ENCODE peak calls at places on chromosomes 6 and 20, in six cellular contexts. One of them, this sample, is unnamed.
A peak's percentile ranks its signal among the peaks of the same experiment; 100 is the strongest.

GRCh38 chr6:123895346-123895745 is 91.7 kb downstream of the NKAIN2 start:
- DNase-seq in K562: no peak
- DNase-seq in H1: no peak
- DNase-seq in HCT116: no peak
- DNase-seq in HepG2: no peak
- DNase-seq in GM12878: no peak
- DNase-seq in this sample: peak; percentile 1

GRCh38 chr6:90080876-90081464 is 186.7 kb downstream of the GJA10 start:
- DNase-seq in H1: no peak
- DNase-seq in HCT116: no peak
- DNase-seq in HepG2: no peak
- DNase-seq in K562: no peak
- DNase-seq in GM12878: peak; percentile 15
- DNase-seq in this sample: no peak

GRCh38 chr6:44650947-44651346 is 263.4 kb downstream of the CDC5L start:
- DNase-seq in HCT116: no peak
- DNase-seq in HepG2: no peak
- DNase-seq in H1: no peak
- DNase-seq in GM12878: no peak
- DNase-seq in K562: no peak
- DNase-seq in this sample: no peak

GRCh38 chr6:34957184-34957904 is 68.3 kb downstream of the ANKS1A start:
- DNase-seq in GM12878: no peak
- DNase-seq in HepG2: no peak
- DNase-seq in H1: no peak
- DNase-seq in K562: no peak
- DNase-seq in HCT116: no peak
- DNase-seq in this sample: no peak

GRCh38 chr6:155272353-155273222 is 8.8 kb downstream of the CLDN20 start:
- DNase-seq in K562: no peak
- DNase-seq in GM12878: no peak
- DNase-seq in HCT116: no peak
- DNase-seq in HepG2: no peak
- DNase-seq in H1: no peak
- DNase-seq in this sample: no peak

GRCh38 chr20:53839423-53840176 is 230.8 kb downstream of the BCAS1 start:
- DNase-seq in HCT116: no peak
- DNase-seq in K562: no peak
- DNase-seq in GM12878: peak; percentile 96
- DNase-seq in H1: no peak
- DNase-seq in HepG2: no peak
- DNase-seq in this sample: no peak

GRCh38 chr6:15461127-15461944 is 201.5 kb downstream of the DTNBP1 start:
- DNase-seq in HepG2: no peak
- DNase-seq in GM12878: no peak
- DNase-seq in HCT116: no peak
- DNase-seq in H1: no peak
- DNase-seq in K562: no peak
- DNase-seq in this sample: no peak

GRCh38 chr6:10531942-10532341 is 10.8 kb downstream of the GCNT2 start:
- DNase-seq in H1: no peak
- DNase-seq in HCT116: no peak
- DNase-seq in HepG2: no peak
- DNase-seq in K562: no peak
- DNase-seq in GM12878: no peak
- DNase-seq in this sample: no peak

GRCh38 chr6:147479857-147480256 is 28.6 kb upstream of the SAMD5 start:
- DNase-seq in H1: no peak
- DNase-seq in HepG2: no peak
- DNase-seq in GM12878: no peak
- DNase-seq in HCT116: no peak
- DNase-seq in K562: no peak
- DNase-seq in this sample: no peak

GRCh38 chr6:33430991-33431879 is 11.4 kb downstream of the SYNGAP1 start:
- DNase-seq in HepG2: peak; percentile 46
- DNase-seq in GM12878: no peak
- DNase-seq in K562: peak; percentile 92
- DNase-seq in H1: peak; percentile 93
- DNase-seq in HCT116: no peak
- DNase-seq in this sample: peak; percentile 97

GRCh38 chr20:21514553-21515251 is 838 bp upstream of the NKX2-2 start:
- DNase-seq in HCT116: no peak
- DNase-seq in GM12878: no peak
- DNase-seq in H1: peak; percentile 86
- DNase-seq in HepG2: no peak
- DNase-seq in K562: no peak
- DNase-seq in this sample: peak; percentile 75

GRCh38 chr6:113855500-113856010 is 1.6 kb upstream of the MARCKS start:
- DNase-seq in HepG2: no peak
- DNase-seq in HCT116: no peak
- DNase-seq in K562: no peak
- DNase-seq in H1: peak; percentile 62
- DNase-seq in GM12878: no peak
- DNase-seq in this sample: no peak

GRCh38 chr6:23412770-23413169 is 713.2 kb upstream of the NRSN1 start:
- DNase-seq in HepG2: no peak
- DNase-seq in H1: no peak
- DNase-seq in K562: no peak
- DNase-seq in HCT116: no peak
- DNase-seq in GM12878: no peak
- DNase-seq in this sample: no peak

GRCh38 chr6:52640170-52640569 is 30.7 kb upstream of the TMEM14A start:
- DNase-seq in HepG2: peak; percentile 73
- DNase-seq in H1: no peak
- DNase-seq in HCT116: no peak
- DNase-seq in GM12878: no peak
- DNase-seq in K562: no peak
- DNase-seq in this sample: no peak

GRCh38 chr20:7859371-7859802 is 80.9 kb downstream of the HAO1 start:
- DNase-seq in K562: no peak
- DNase-seq in H1: no peak
- DNase-seq in HCT116: no peak
- DNase-seq in HepG2: peak; percentile 47
- DNase-seq in GM12878: peak; percentile 8
- DNase-seq in this sample: peak; percentile 11

GRCh38 chr20:44491635-44492395 is 16.1 kb downstream of the TTPAL start:
- DNase-seq in HCT116: no peak
- DNase-seq in K562: no peak
- DNase-seq in HepG2: no peak
- DNase-seq in GM12878: no peak
- DNase-seq in H1: no peak
- DNase-seq in this sample: no peak

GRCh38 chr6:161748535-161749386 is 474.9 kb upstream of the AGPAT4 start:
- DNase-seq in GM12878: no peak
- DNase-seq in H1: peak; percentile 94
- DNase-seq in HCT116: peak; percentile 33
- DNase-seq in K562: peak; percentile 61
- DNase-seq in HepG2: peak; percentile 28
- DNase-seq in this sample: peak; percentile 66

GRCh38 chr6:2651536-2651935 is 99.2 kb downstream of the MYLK4 start:
- DNase-seq in GM12878: no peak
- DNase-seq in H1: no peak
- DNase-seq in K562: no peak
- DNase-seq in HepG2: no peak
- DNase-seq in HCT116: no peak
- DNase-seq in this sample: no peak

GRCh38 chr6:1552296-1552761 is 57.4 kb upstream of the FOXC1 start:
- DNase-seq in HCT116: peak; percentile 33
- DNase-seq in H1: no peak
- DNase-seq in HepG2: peak; percentile 25
- DNase-seq in K562: peak; percentile 27
- DNase-seq in GM12878: no peak
- DNase-seq in this sample: no peak

GRCh38 chr20:63134201-63134612 is 81.7 kb downstream of the YTHDF1 start:
- DNase-seq in H1: no peak
- DNase-seq in GM12878: no peak
- DNase-seq in HCT116: no peak
- DNase-seq in HepG2: no peak
- DNase-seq in K562: peak; percentile 52
- DNase-seq in this sample: no peak

GRCh38 chr6:166736606-166737005 is 109.6 kb upstream of the RPS6KA2 start:
- DNase-seq in HepG2: no peak
- DNase-seq in K562: no peak
- DNase-seq in HCT116: peak; percentile 64
- DNase-seq in H1: peak; percentile 27
- DNase-seq in GM12878: no peak
- DNase-seq in this sample: no peak

GRCh38 chr6:154920502-154921200 is 74.5 kb upstream of the TIAM2 start:
- DNase-seq in HepG2: no peak
- DNase-seq in H1: no peak
- DNase-seq in GM12878: no peak
- DNase-seq in K562: no peak
- DNase-seq in HCT116: no peak
- DNase-seq in this sample: no peak

GRCh38 chr20:32539063-32539816 is 45.9 kb downstream of the NOL4L start:
- DNase-seq in K562: no peak
- DNase-seq in HepG2: no peak
- DNase-seq in GM12878: no peak
- DNase-seq in H1: no peak
- DNase-seq in HCT116: no peak
- DNase-seq in this sample: no peak

GRCh38 chr6:37284781-37285180 is 26.8 kb upstream of the TMEM217 start:
- DNase-seq in HCT116: no peak
- DNase-seq in K562: no peak
- DNase-seq in GM12878: no peak
- DNase-seq in H1: no peak
- DNase-seq in HepG2: no peak
- DNase-seq in this sample: no peak

GRCh38 chr20:60101894-60102281 is 143.7 kb downstream of the CDH26 start:
- DNase-seq in HCT116: no peak
- DNase-seq in K562: no peak
- DNase-seq in H1: no peak
- DNase-seq in HepG2: no peak
- DNase-seq in GM12878: no peak
- DNase-seq in this sample: no peak

GRCh38 chr6:1636971-1637871 is 27.5 kb downstream of the FOXC1 start:
- DNase-seq in H1: no peak
- DNase-seq in HCT116: no peak
- DNase-seq in GM12878: no peak
- DNase-seq in K562: no peak
- DNase-seq in HepG2: no peak
- DNase-seq in this sample: no peak

GRCh38 chr6:162459985-162460384 is 267.6 kb downstream of the PRKN start:
- DNase-seq in HCT116: no peak
- DNase-seq in HepG2: no peak
- DNase-seq in K562: no peak
- DNase-seq in GM12878: no peak
- DNase-seq in H1: no peak
- DNase-seq in this sample: no peak

GRCh38 chr6:3290501-3291211 is 31.9 kb downstream of the PSMG4 start:
- DNase-seq in K562: no peak
- DNase-seq in HCT116: no peak
- DNase-seq in HepG2: no peak
- DNase-seq in H1: no peak
- DNase-seq in GM12878: no peak
- DNase-seq in this sample: no peak

GRCh38 chr6:145544031-145544430 is 191.3 kb downstream of the EPM2A start:
- DNase-seq in GM12878: no peak
- DNase-seq in K562: no peak
- DNase-seq in H1: no peak
- DNase-seq in HCT116: peak; percentile 16
- DNase-seq in HepG2: no peak
- DNase-seq in this sample: no peak

DNA sequence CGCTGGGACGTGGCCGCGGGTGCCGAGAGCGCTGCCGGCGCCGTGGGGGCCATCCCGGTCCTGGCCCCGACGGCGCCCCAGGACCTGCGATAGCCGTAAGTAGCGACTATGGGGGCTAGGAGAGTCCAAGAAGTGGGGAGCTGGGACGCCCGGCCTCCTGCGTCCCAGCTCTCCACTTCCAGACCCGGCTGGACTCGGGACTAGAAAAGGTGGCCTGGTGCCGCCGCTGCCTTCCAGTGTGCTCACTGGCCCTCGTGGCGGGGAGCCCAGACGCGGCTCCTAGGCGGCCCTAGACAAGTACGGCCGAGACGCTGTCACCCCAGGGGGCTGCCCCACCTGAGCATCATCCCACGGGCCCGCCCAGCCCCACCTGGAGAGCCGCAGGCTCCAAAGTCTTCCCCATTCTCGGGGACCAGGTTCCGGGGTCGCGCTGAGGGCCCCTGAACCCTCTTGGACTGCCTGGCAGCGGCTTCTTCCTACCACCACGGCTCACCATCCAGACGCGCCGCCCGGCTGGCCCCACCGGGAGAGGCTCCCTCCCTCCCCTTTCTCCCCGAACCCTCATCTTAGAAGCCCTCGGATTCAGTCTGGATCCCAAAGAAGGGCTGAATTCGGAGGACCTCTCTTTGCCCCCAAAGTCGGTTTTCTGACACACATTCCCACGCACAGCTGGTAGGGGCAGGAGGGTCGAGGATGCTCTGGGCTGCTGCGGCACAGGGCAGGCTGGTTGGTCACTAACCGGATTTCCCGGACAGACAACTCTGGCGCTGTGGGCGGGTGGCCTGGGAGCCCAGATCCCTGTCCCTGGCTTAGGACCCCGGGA is 878 bp upstream of the MDFI start:
- DNase-seq in GM12878: no peak
- DNase-seq in K562: no peak
- DNase-seq in H1: peak; percentile 71
- DNase-seq in HCT116: no peak
- DNase-seq in HepG2: no peak
- DNase-seq in this sample: no peak
- TF ChIP-seq JUND in GM12878: no peak
- TF ChIP-seq JUND in K562: no peak
- TF ChIP-seq JUND in H1: no peak
- TF ChIP-seq JUND in HCT116: no peak
- TF ChIP-seq JUND in HepG2: no peak
- TF ChIP-seq JUND in this sample: no peak

GRCh38 chr6:6220718-6221117 is 99.7 kb downstream of the F13A1 start:
- DNase-seq in HepG2: no peak
- DNase-seq in GM12878: no peak
- DNase-seq in H1: no peak
- DNase-seq in K562: no peak
- DNase-seq in HCT116: no peak
- DNase-seq in this sample: peak; percentile 15
- TF ChIP-seq JUND in HepG2: no peak
- TF ChIP-seq JUND in GM12878: no peak
- TF ChIP-seq JUND in H1: no peak
- TF ChIP-seq JUND in K562: no peak
- TF ChIP-seq JUND in HCT116: no peak
- TF ChIP-seq JUND in this sample: no peak

GRCh38 chr6:54377776-54378175 is 69.5 kb downstream of the TINAG start:
- DNase-seq in HepG2: no peak
- DNase-seq in H1: no peak
- DNase-seq in K562: no peak
- DNase-seq in GM12878: no peak
- DNase-seq in HCT116: no peak
- DNase-seq in this sample: no peak
- TF ChIP-seq JUND in HepG2: no peak
- TF ChIP-seq JUND in H1: no peak
- TF ChIP-seq JUND in K562: no peak
- TF ChIP-seq JUND in GM12878: no peak
- TF ChIP-seq JUND in HCT116: no peak
- TF ChIP-seq JUND in this sample: no peak

DNA sequence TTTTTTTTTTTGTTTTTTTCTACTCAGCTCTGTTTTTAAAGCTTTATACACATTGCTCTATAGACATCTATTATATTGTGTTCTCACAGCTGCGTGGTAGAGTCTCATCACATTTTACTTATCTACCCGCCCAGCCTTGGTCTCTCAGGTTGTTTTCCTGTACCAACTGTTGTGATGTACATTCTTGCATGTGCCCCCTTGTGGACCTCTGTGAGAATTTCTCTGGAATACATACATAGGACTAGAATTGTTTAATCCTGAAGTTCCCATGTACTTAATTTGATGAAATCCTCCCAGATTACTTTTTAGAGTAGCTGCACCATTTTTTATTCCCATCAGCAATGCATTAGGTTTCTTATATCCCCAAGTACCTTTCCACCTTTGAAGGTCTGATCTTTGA is 40.4 kb upstream of the TINAG start:
- DNase-seq in K562: no peak
- DNase-seq in HCT116: peak; percentile 54
- DNase-seq in GM12878: no peak
- DNase-seq in HepG2: peak; percentile 67
- DNase-seq in H1: no peak
- DNase-seq in this sample: peak; percentile 9
- TF ChIP-seq JUND in K562: no peak
- TF ChIP-seq JUND in HCT116: no peak
- TF ChIP-seq JUND in GM12878: no peak
- TF ChIP-seq JUND in HepG2: no peak
- TF ChIP-seq JUND in H1: no peak
- TF ChIP-seq JUND in this sample: no peak